ENCODE peak calls at places on chromosomes 1 and 21, in ten cellular contexts. Y is heart left ventricle, U is heart right ventricle, W is colonic mucosa, S is fibroblast of lung, P is MM.1S, Z is body of pancreas, B is A549, Q is stomach, A is left ventricle myocardium inferior. J is an unnamed sample. For H3K4me1, the result is how much of the 10 kb centered on the place peaks cover.

GRCh38 chr1:107141491-107142369 is 891 bp downstream of the NTNG1 start:
- DNase-seq in W (peak), P (peak), Z (peak), B (no peak), A (no peak), Y (no peak), Q (no peak), S (peak), U (peak), J (peak)

GRCh38 chr1:16226495-16227179 is 10.3 kb downstream of the CPLANE2 start:
- DNase-seq in S (no peak), U (peak), W (peak), Y (peak), P (no peak), Z (peak), A (peak), Q (peak), B (no peak), J (peak)

GRCh38 chr1:101153692-101154091 is 83.1 kb upstream of the S1PR1 start:
- DNase-seq in S (no peak), Y (no peak), W (no peak), B (no peak), P (no peak), A (no peak), Z (no peak), U (no peak), Q (no peak), J (no peak)

GRCh38 chr1:51976831-51977602 is 13.5 kb downstream of the RAB3B start:
- DNase-seq in P (no peak), S (no peak), B (no peak), A (no peak), W (no peak), Q (peak), U (no peak), Y (no peak), Z (no peak), J (no peak)

GRCh38 chr1:173269490-173270230 is 62.5 kb upstream of the TNFSF4 start:
- DNase-seq in W (no peak), B (peak), U (no peak), P (no peak), Q (no peak), Y (no peak), A (no peak), S (peak), Z (no peak), J (no peak)

GRCh38 chr1:218874313-218874712 is 299.4 kb upstream of the LYPLAL1 start:
- DNase-seq in U (no peak), Y (no peak), S (peak), P (peak), B (no peak), W (no peak), A (no peak), Z (no peak), Q (no peak), J (no peak)

GRCh38 chr1:81912383-81912782 is 111.6 kb downstream of the ADGRL2 start:
- DNase-seq in B (no peak), W (no peak), Q (no peak), A (no peak), U (no peak), Y (no peak), Z (no peak), P (no peak), S (no peak), J (no peak)

GRCh38 chr1:116807394-116807793 is 53.2 kb downstream of the CD2 start:
- DNase-seq in A (no peak), B (no peak), P (no peak), Z (no peak), Y (no peak), S (no peak), W (no peak), Q (no peak), U (no peak), J (no peak)

GRCh38 chr1:20110679-20111078 is 8.7 kb downstream of the PLA2G2D start:
- DNase-seq in Q (no peak), A (no peak), P (no peak), Y (no peak), S (peak), W (no peak), U (no peak), Z (no peak), B (no peak), J (no peak)

GRCh38 chr1:169809370-169810095 is 14.8 kb upstream of the METTL18 start:
- DNase-seq in B (peak), S (peak), Q (no peak), P (peak), W (no peak), Z (peak), Y (no peak), U (no peak), A (no peak), J (no peak)

GRCh38 chr21:33816148-33816547 is 99.5 kb downstream of the ATP5PO start:
- DNase-seq in Q (no peak), P (no peak), U (no peak), A (no peak), W (no peak), Z (no peak), S (no peak), Y (no peak), B (no peak), J (no peak)

GRCh38 chr1:115088871-115089442 is 346 bp downstream of the TSPAN2 start:
- DNase-seq in A (no peak), B (no peak), Z (no peak), P (no peak), Y (no peak), Q (no peak), S (no peak), W (no peak), U (no peak), J (no peak)

GRCh38 chr1:87155180-87155579 is 173.5 kb upstream of the LMO4 start:
- DNase-seq in A (no peak), Q (no peak), B (no peak), S (no peak), U (no peak), Z (no peak), W (no peak), P (peak), Y (no peak), J (no peak)

GRCh38 chr1:236342403-236343245 is 51.5 kb upstream of the EDARADD start:
- DNase-seq in Q (no peak), S (no peak), W (no peak), U (no peak), B (no peak), A (no peak), Y (no peak), P (no peak), Z (no peak), J (no peak)

GRCh38 chr1:7705048-7705907 is 65.8 kb upstream of the VAMP3 start:
- DNase-seq in P (no peak), A (peak), S (no peak), B (no peak), U (peak), Z (peak), W (peak), Q (peak), Y (peak), J (peak)

GRCh38 chr1:245419572-245419971 is 264.8 kb downstream of the KIF26B start:
- DNase-seq in Q (no peak), Z (no peak), Y (no peak), P (no peak), U (no peak), S (no peak), A (no peak), B (no peak), W (no peak), J (no peak)

GRCh38 chr1:115677172-115677542 is 35.4 kb downstream of the VANGL1 start:
- DNase-seq in U (no peak), A (no peak), Y (no peak), S (no peak), P (no peak), W (no peak), Q (no peak), B (no peak), Z (no peak), J (no peak)

GRCh38 chr1:42529724-42530161 is 66.7 kb downstream of the CCDC30 start:
- DNase-seq in B (no peak), Y (no peak), Q (no peak), W (no peak), S (peak), P (peak), A (no peak), U (no peak), Z (no peak), J (no peak)

GRCh38 chr1:89692601-89693503 is 59.9 kb downstream of the LRRC8C start:
- DNase-seq in S (no peak), Y (peak), P (no peak), A (no peak), U (no peak), B (no peak), Q (no peak), Z (no peak), W (no peak), J (no peak)

GRCh38 chr1:165858928-165859845 is 31.8 kb downstream of the UCK2 start:
- DNase-seq in W (peak), S (no peak), P (no peak), B (no peak), A (no peak), Z (no peak), Y (no peak), Q (no peak), U (no peak), J (no peak)

GRCh38 chr1:197924516-197925123 is 7.4 kb downstream of the LHX9 start:
- DNase-seq in B (peak), Z (peak), W (no peak), U (no peak), A (no peak), P (peak), S (peak), Q (no peak), Y (no peak), J (no peak)

GRCh38 chr21:45861156-45861870 is 120.3 kb upstream of the COL6A1 start:
- DNase-seq in Q (no peak), Y (no peak), U (no peak), P (no peak), Z (no peak), B (no peak), A (no peak), S (no peak), W (no peak), J (no peak)

GRCh38 chr1:59429651-59430050 is 132.8 kb downstream of the FGGY start:
- DNase-seq in W (no peak), Z (no peak), Q (no peak), A (no peak), S (no peak), U (no peak), Y (no peak), B (no peak), P (no peak), J (no peak)

GRCh38 chr1:22915280-22915679 is 57.4 kb downstream of the LACTBL1 start:
- DNase-seq in Z (no peak), Y (no peak), P (no peak), S (no peak), A (no peak), B (no peak), U (no peak), W (no peak), Q (no peak), J (no peak)

GRCh38 chr1:101847608-101848007 is 149.1 kb downstream of the OLFM3 start:
- DNase-seq in P (no peak), A (no peak), W (no peak), U (no peak), S (no peak), Z (no peak), B (no peak), Q (no peak), Y (no peak), J (no peak)

GRCh38 chr1:206729507-206729906 is 41.1 kb upstream of the IL19 start:
- DNase-seq in B (no peak), U (no peak), Z (no peak), A (no peak), S (no peak), P (no peak), W (no peak), Q (peak), Y (no peak), J (no peak)

GRCh38 chr1:9069324-9070100 is at the start of gene SLC2A5:
- DNase-seq in W (peak), Z (no peak), A (no peak), S (peak), B (no peak), P (peak), Y (peak), U (peak), Q (no peak), J (peak)

DNA sequence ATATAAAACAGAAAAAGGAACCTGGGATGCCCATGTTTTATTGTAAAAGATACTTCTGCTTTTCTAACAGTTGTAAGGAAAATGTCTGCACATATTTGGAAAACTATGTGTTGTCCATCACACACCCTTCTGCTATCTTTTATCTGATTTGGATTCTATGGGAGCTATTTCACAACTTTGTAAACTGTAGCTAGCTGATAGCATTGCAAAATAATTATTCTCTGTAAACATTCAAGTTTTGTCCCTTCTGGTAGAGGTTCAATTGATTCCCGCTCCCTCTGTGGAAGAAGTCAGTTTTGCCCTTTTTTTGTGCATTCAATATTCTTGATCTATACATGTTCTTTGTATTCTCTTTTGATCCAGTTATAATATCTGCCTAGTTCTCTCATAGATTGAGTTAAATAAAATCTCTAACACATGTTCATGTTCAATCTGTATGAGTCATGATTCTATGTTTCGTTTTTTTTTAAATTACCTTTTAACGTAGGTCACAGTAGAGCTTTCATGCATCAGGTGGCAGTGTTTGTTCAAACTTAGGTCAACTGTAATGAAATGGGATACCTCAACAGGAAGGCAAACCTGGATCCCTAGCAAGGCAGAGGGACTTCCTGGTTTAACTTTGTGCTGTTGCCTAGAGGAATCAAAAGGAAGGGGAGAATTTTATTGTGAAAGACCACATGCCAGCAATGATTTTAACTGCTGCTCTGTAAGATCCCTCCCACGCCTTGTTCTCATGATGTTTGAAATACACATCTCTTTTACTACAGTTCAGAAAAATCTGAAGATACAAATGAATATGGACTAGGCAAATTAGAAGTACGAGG is 26.0 kb upstream of the BCL9 start:
- DNase-seq in W (peak), U (no peak), A (no peak), Z (peak), Q (peak), B (no peak), Y (no peak), S (peak), P (peak), J (no peak)
- TF ChIP-seq CTCF in W (peak), U (peak), A (peak), Z (no peak), Q (peak), B (peak), Y (peak), S (no peak), P (peak), J (no peak)

GRCh38 chr1:216601427-216601751 is 121.8 kb downstream of the ESRRG start:
- DNase-seq in U (no peak), P (no peak), Q (no peak), Z (no peak), S (no peak), W (no peak), Y (no peak), A (no peak), B (no peak), J (no peak)
- H3K27ac ChIP-seq in U (peak), P (no peak), Q (peak), Z (peak), S (peak), W (peak), Y (peak), A (peak), B (peak), J (peak)

GRCh38 chr21:43814215-43815106 is 25.1 kb downstream of the RRP1 start:
- DNase-seq in Y (no peak), P (no peak), U (no peak), W (no peak), A (no peak), B (no peak), S (peak), Z (peak), Q (no peak), J (no peak)

GRCh38 chr21:43812957-43813730 is 23.8 kb downstream of the RRP1 start:
- DNase-seq in S (no peak), A (no peak), P (no peak), U (no peak), Z (no peak), Y (no peak), B (no peak), Q (no peak), W (no peak), J (no peak)

GRCh38 chr21:43811262-43812105 is 22.1 kb downstream of the RRP1 start:
- DNase-seq in Q (no peak), A (no peak), Z (no peak), P (no peak), B (no peak), S (no peak), U (no peak), Y (no peak), W (no peak), J (no peak)

GRCh38 chr21:43810505-43811261 is 21.3 kb downstream of the RRP1 start:
- DNase-seq in S (peak), P (peak), B (peak), Q (peak), A (peak), Y (peak), W (peak), U (peak), Z (peak), J (peak)

GRCh38 chr21:43812139-43812821 is 22.9 kb downstream of the RRP1 start:
- DNase-seq in Z (no peak), S (no peak), A (no peak), Q (peak), B (no peak), P (no peak), W (no peak), U (no peak), Y (no peak), J (peak)
- H3K4me1 ChIP-seq in Z (under half), S (under half), A (under half), Q (under half), B (under half), P (under half), W (under half), U (under half), Y (under half), J (under half)

GRCh38 chr1:55868026-55868425 is 652.9 kb upstream of the USP24 start:
- DNase-seq in U (no peak), Y (no peak), B (no peak), Q (no peak), A (no peak), S (peak), W (no peak), P (no peak), Z (no peak), J (no peak)
- TF ChIP-seq CTCF in U (no peak), Y (no peak), B (no peak), Q (no peak), A (peak), S (peak), W (no peak), P (no peak), Z (no peak), J (no peak)

GRCh38 chr1:160789051-160789701 is 6.8 kb upstream of the LY9 start:
- DNase-seq in A (no peak), U (no peak), W (no peak), Q (no peak), Z (no peak), S (no peak), P (no peak), B (no peak), Y (no peak), J (no peak)

GRCh38 chr1:160794396-160794795 is 1.6 kb upstream of the LY9 start:
- DNase-seq in B (no peak), A (no peak), W (no peak), P (no peak), Y (no peak), Z (no peak), Q (no peak), U (no peak), S (no peak), J (no peak)

GRCh38 chr1:160789702-160790611 is 6.0 kb upstream of the LY9 start:
- DNase-seq in W (no peak), P (no peak), U (no peak), A (no peak), Z (no peak), S (no peak), B (no peak), Y (no peak), Q (no peak), J (no peak)
- H3K27ac ChIP-seq in W (no peak), P (no peak), U (no peak), A (no peak), Z (no peak), S (no peak), B (no peak), Y (no peak), Q (no peak), J (no peak)

GRCh38 chr21:42523941-42524340 is 10.3 kb downstream of the SLC37A1 start:
- DNase-seq in U (no peak), P (no peak), Y (no peak), Q (peak), B (no peak), Z (no peak), S (no peak), A (no peak), W (peak), J (peak)

GRCh38 chr21:42524341-42525227 is 10.9 kb downstream of the SLC37A1 start:
- DNase-seq in U (peak), Y (peak), W (peak), Q (peak), Z (peak), A (peak), P (peak), B (no peak), S (peak), J (peak)

GRCh38 chr21:42522271-42522670 is 8.6 kb downstream of the SLC37A1 start:
- DNase-seq in S (no peak), P (no peak), Y (no peak), Q (no peak), B (no peak), W (no peak), Z (no peak), A (no peak), U (no peak), J (no peak)

GRCh38 chr21:42522771-42523170 is 9.1 kb downstream of the SLC37A1 start:
- DNase-seq in W (no peak), Y (no peak), Z (no peak), B (no peak), Q (no peak), U (no peak), P (no peak), A (no peak), S (no peak), J (no peak)

GRCh38 chr21:42523211-42523610 is 9.6 kb downstream of the SLC37A1 start:
- DNase-seq in S (no peak), Y (no peak), A (no peak), U (no peak), Z (no peak), P (no peak), W (no peak), B (no peak), Q (no peak), J (no peak)
- H3K4me1 ChIP-seq in S (under half), Y (under half), A (under half), U (under half), Z (under half), P (under half), W (under half), B (under half), Q (under half), J (half or more)

GRCh38 chr1:196773713-196774112 is 927 bp upstream of the CFHR3 start:
- DNase-seq in Y (no peak), U (no peak), A (no peak), Q (no peak), S (no peak), W (no peak), B (no peak), Z (no peak), P (no peak), J (no peak)
- TF ChIP-seq CTCF in Y (no peak), U (no peak), A (no peak), Q (no peak), S (no peak), W (no peak), B (no peak), Z (no peak), P (no peak), J (no peak)

GRCh38 chr1:98386675-98387440 is 274.7 kb upstream of the SNX7 start:
- DNase-seq in Q (no peak), W (peak), P (no peak), U (no peak), A (no peak), Z (no peak), S (no peak), Y (no peak), B (no peak), J (no peak)

GRCh38 chr1:98385691-98386090 is 275.8 kb upstream of the SNX7 start:
- DNase-seq in S (peak), Y (no peak), W (no peak), Z (no peak), B (no peak), Q (no peak), P (no peak), U (no peak), A (no peak), J (no peak)

GRCh38 chr1:98389809-98390208 is 271.7 kb upstream of the SNX7 start:
- DNase-seq in W (no peak), Z (no peak), S (peak), A (no peak), P (no peak), U (no peak), Y (no peak), B (no peak), Q (no peak), J (no peak)

GRCh38 chr1:98388431-98388830 is 273.1 kb upstream of the SNX7 start:
- DNase-seq in B (no peak), S (peak), W (no peak), Q (no peak), A (no peak), Z (no peak), P (peak), U (no peak), Y (no peak), J (no peak)

DNA sequence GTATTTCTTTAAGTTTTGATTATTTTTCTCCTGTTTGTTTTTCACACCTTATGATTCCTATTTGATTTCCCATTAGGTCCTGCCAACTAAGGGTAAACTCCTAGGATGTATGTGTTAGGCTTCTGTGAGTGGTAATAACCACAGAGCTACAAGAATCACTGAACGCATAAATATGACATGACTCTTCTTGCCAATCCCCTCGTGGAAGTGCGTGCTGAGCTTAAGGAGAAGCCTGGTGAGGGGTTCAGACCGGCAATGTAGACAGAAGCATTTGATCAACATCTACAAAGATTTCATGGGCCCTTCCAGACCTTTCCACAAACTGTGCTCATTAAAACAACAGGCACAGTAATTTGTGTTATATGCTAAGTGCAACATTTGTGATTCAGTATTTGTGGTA is 273.8 kb upstream of the SNX7 start:
- DNase-seq in B (no peak), S (no peak), A (no peak), U (no peak), W (no peak), Y (no peak), Q (no peak), Z (no peak), P (no peak), J (no peak)
- H3K27ac ChIP-seq in B (no peak), S (no peak), A (no peak), U (no peak), W (no peak), Y (no peak), Q (peak), Z (no peak), P (no peak), J (no peak)